ENCODE peak calls at places on chromosomes 3 and 15, in seven cellular contexts. One of them, this sample, is unnamed. For H3K4me1, the result is how much of the 10 kb centered on the place peaks cover.

GRCh38 chr3:32381922-32382321 is 9.7 kb upstream of the CMTM7 start:
- DNase-seq in left lung: no peak
- DNase-seq in kidney: no peak
- DNase-seq in pancreas: no peak
- DNase-seq in left ventricle myocardium inferior: no peak
- DNase-seq in effector memory CD4-positive, alpha-beta T cell: no peak
- DNase-seq in tibial artery: no peak
- DNase-seq in this sample: no peak

GRCh38 chr3:34178415-34178814 is 380.0 kb downstream of the PDCD6IP start:
- DNase-seq in left lung: no peak
- DNase-seq in kidney: no peak
- DNase-seq in pancreas: no peak
- DNase-seq in left ventricle myocardium inferior: no peak
- DNase-seq in effector memory CD4-positive, alpha-beta T cell: no peak
- DNase-seq in tibial artery: no peak
- DNase-seq in this sample: no peak

GRCh38 chr3:89059201-89059600 is 48.2 kb upstream of the EPHA3 start:
- DNase-seq in left lung: no peak
- DNase-seq in kidney: no peak
- DNase-seq in pancreas: no peak
- DNase-seq in left ventricle myocardium inferior: no peak
- DNase-seq in effector memory CD4-positive, alpha-beta T cell: no peak
- DNase-seq in tibial artery: peak
- DNase-seq in this sample: no peak

GRCh38 chr3:33062814-33063346 is 34.1 kb downstream of the GLB1 start:
- DNase-seq in left lung: no peak
- DNase-seq in kidney: no peak
- DNase-seq in pancreas: no peak
- DNase-seq in left ventricle myocardium inferior: no peak
- DNase-seq in effector memory CD4-positive, alpha-beta T cell: peak
- DNase-seq in tibial artery: no peak
- DNase-seq in this sample: no peak

GRCh38 chr15:94027571-94027970 is 203.8 kb upstream of the MCTP2 start:
- DNase-seq in left lung: no peak
- DNase-seq in kidney: no peak
- DNase-seq in pancreas: no peak
- DNase-seq in left ventricle myocardium inferior: no peak
- DNase-seq in effector memory CD4-positive, alpha-beta T cell: no peak
- DNase-seq in tibial artery: no peak
- DNase-seq in this sample: no peak

GRCh38 chr3:38555926-38556325 is 59.8 kb downstream of the EXOG start:
- DNase-seq in left lung: no peak
- DNase-seq in kidney: no peak
- DNase-seq in pancreas: no peak
- DNase-seq in left ventricle myocardium inferior: no peak
- DNase-seq in effector memory CD4-positive, alpha-beta T cell: no peak
- DNase-seq in tibial artery: no peak
- DNase-seq in this sample: no peak

GRCh38 chr15:48855501-48856440 is 22.2 kb upstream of the EID1 start:
- DNase-seq in left lung: no peak
- DNase-seq in kidney: no peak
- DNase-seq in pancreas: no peak
- DNase-seq in left ventricle myocardium inferior: no peak
- DNase-seq in effector memory CD4-positive, alpha-beta T cell: no peak
- DNase-seq in tibial artery: no peak
- DNase-seq in this sample: no peak

GRCh38 chr15:93241696-93242585 is 152.9 kb upstream of the RGMA start:
- DNase-seq in left lung: no peak
- DNase-seq in kidney: no peak
- DNase-seq in pancreas: no peak
- DNase-seq in left ventricle myocardium inferior: no peak
- DNase-seq in effector memory CD4-positive, alpha-beta T cell: no peak
- DNase-seq in tibial artery: no peak
- DNase-seq in this sample: no peak

GRCh38 chr3:30502742-30503073 is 103.7 kb upstream of the TGFBR2 start:
- DNase-seq in left lung: no peak
- DNase-seq in kidney: no peak
- DNase-seq in pancreas: no peak
- DNase-seq in left ventricle myocardium inferior: no peak
- DNase-seq in effector memory CD4-positive, alpha-beta T cell: no peak
- DNase-seq in tibial artery: no peak
- DNase-seq in this sample: no peak

GRCh38 chr15:72315706-72316370 is 4.1 kb downstream of the CELF6 start:
- DNase-seq in left lung: no peak
- DNase-seq in kidney: no peak
- DNase-seq in pancreas: no peak
- DNase-seq in left ventricle myocardium inferior: no peak
- DNase-seq in effector memory CD4-positive, alpha-beta T cell: no peak
- DNase-seq in tibial artery: no peak
- DNase-seq in this sample: peak

GRCh38 chr3:196135693-196136639 is 54.1 kb upstream of the TFRC start:
- DNase-seq in left lung: no peak
- DNase-seq in kidney: no peak
- DNase-seq in pancreas: no peak
- DNase-seq in left ventricle myocardium inferior: no peak
- DNase-seq in effector memory CD4-positive, alpha-beta T cell: no peak
- DNase-seq in tibial artery: no peak
- DNase-seq in this sample: peak

GRCh38 chr15:86650084-86650483 is 570.4 kb downstream of the AGBL1 start:
- DNase-seq in left lung: no peak
- DNase-seq in kidney: no peak
- DNase-seq in pancreas: no peak
- DNase-seq in left ventricle myocardium inferior: no peak
- DNase-seq in effector memory CD4-positive, alpha-beta T cell: no peak
- DNase-seq in tibial artery: no peak
- DNase-seq in this sample: no peak

GRCh38 chr3:43707998-43708397 is 17.3 kb downstream of the ABHD5 start:
- DNase-seq in left lung: no peak
- DNase-seq in kidney: no peak
- DNase-seq in pancreas: no peak
- DNase-seq in left ventricle myocardium inferior: no peak
- DNase-seq in effector memory CD4-positive, alpha-beta T cell: no peak
- DNase-seq in tibial artery: no peak
- DNase-seq in this sample: no peak

GRCh38 chr3:38137615-38138346 is 680 bp upstream of the MYD88 start:
- DNase-seq in left lung: no peak
- DNase-seq in kidney: no peak
- DNase-seq in pancreas: peak
- DNase-seq in left ventricle myocardium inferior: no peak
- DNase-seq in effector memory CD4-positive, alpha-beta T cell: no peak
- DNase-seq in tibial artery: peak
- DNase-seq in this sample: peak

GRCh38 chr15:89406218-89406716 is 71.6 kb upstream of the POLG start:
- DNase-seq in left lung: no peak
- DNase-seq in kidney: no peak
- DNase-seq in pancreas: no peak
- DNase-seq in left ventricle myocardium inferior: no peak
- DNase-seq in effector memory CD4-positive, alpha-beta T cell: no peak
- DNase-seq in tibial artery: no peak
- DNase-seq in this sample: no peak

GRCh38 chr3:126521122-126521891 is 2.6 kb upstream of the CHST13 start:
- DNase-seq in left lung: peak
- DNase-seq in kidney: peak
- DNase-seq in pancreas: peak
- DNase-seq in left ventricle myocardium inferior: no peak
- DNase-seq in effector memory CD4-positive, alpha-beta T cell: no peak
- DNase-seq in tibial artery: peak
- DNase-seq in this sample: no peak

GRCh38 chr3:105747056-105747455 is 121.8 kb downstream of the CBLB start:
- DNase-seq in left lung: no peak
- DNase-seq in kidney: no peak
- DNase-seq in pancreas: no peak
- DNase-seq in left ventricle myocardium inferior: no peak
- DNase-seq in effector memory CD4-positive, alpha-beta T cell: no peak
- DNase-seq in tibial artery: no peak
- DNase-seq in this sample: no peak
- H3K4me3 ChIP-seq in left lung: no peak
- H3K4me3 ChIP-seq in kidney: no peak
- H3K4me3 ChIP-seq in pancreas: no peak
- H3K4me3 ChIP-seq in left ventricle myocardium inferior: no peak
- H3K4me3 ChIP-seq in effector memory CD4-positive, alpha-beta T cell: no peak
- H3K4me3 ChIP-seq in tibial artery: no peak
- H3K4me3 ChIP-seq in this sample: no peak

DNA sequence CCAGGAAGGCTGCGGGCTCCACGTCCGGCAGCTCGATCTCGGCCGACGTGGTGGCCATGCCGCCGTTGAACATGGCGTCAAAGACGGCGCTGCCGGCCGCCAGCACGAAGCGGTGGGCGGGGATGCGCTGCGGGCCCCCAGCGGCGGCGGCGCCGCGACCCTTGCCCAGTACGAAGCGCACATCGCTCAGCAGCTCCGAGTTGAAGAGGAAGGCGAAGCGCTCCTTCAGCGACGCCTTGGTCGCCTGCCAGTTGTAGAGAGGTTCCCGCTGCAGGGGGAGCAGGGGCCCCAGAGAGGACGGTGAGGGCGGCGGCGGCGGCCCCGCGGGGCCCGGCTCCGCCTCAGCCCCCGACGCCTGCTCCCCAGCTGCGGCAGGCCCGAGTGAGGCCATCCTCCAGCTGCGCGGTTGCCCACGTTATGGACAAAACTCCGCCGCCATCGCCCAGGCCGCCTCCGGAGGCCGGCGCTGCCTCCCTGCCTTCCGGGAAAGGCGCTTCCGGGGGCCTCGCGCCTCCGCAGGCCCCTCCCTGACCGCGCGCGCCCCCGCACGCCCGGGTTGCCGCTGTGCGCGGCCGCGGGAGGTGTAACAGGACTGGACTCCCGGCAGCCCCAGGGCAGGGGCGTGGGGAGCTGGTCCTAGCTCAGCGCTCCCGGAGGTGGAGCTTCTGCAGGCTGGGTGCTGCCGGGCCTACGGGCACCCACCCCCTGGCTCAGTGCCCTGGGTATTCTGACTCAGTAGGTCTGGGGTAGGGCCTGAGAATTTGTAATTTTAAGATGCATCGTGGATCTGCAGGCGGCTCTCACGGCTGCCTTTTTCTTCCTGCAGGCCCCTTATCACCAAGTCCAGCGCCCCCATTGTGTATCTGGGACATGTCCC is at the start of gene BTBD1:
- DNase-seq in left lung: peak
- DNase-seq in kidney: peak
- DNase-seq in pancreas: peak
- DNase-seq in left ventricle myocardium inferior: peak
- DNase-seq in effector memory CD4-positive, alpha-beta T cell: peak
- DNase-seq in tibial artery: peak
- DNase-seq in this sample: peak
- H3K4me1 ChIP-seq in left lung: under half
- H3K4me1 ChIP-seq in kidney: under half
- H3K4me1 ChIP-seq in pancreas: under half
- H3K4me1 ChIP-seq in left ventricle myocardium inferior: half or more
- H3K4me1 ChIP-seq in effector memory CD4-positive, alpha-beta T cell: under half
- H3K4me1 ChIP-seq in tibial artery: under half
- H3K4me1 ChIP-seq in this sample: under half

GRCh38 chr15:74384566-74385441 is 17.4 kb upstream of the CYP11A1 start:
- DNase-seq in left lung: peak
- DNase-seq in kidney: no peak
- DNase-seq in pancreas: no peak
- DNase-seq in left ventricle myocardium inferior: no peak
- DNase-seq in effector memory CD4-positive, alpha-beta T cell: no peak
- DNase-seq in tibial artery: no peak
- DNase-seq in this sample: peak

GRCh38 chr15:74387141-74387541 is 19.7 kb upstream of the CYP11A1 start:
- DNase-seq in left lung: peak
- DNase-seq in kidney: peak
- DNase-seq in pancreas: no peak
- DNase-seq in left ventricle myocardium inferior: no peak
- DNase-seq in effector memory CD4-positive, alpha-beta T cell: no peak
- DNase-seq in tibial artery: no peak
- DNase-seq in this sample: no peak

GRCh38 chr15:74383695-74384565 is 16.5 kb upstream of the CYP11A1 start:
- DNase-seq in left lung: peak
- DNase-seq in kidney: peak
- DNase-seq in pancreas: no peak
- DNase-seq in left ventricle myocardium inferior: no peak
- DNase-seq in effector memory CD4-positive, alpha-beta T cell: peak
- DNase-seq in tibial artery: no peak
- DNase-seq in this sample: peak

GRCh38 chr15:74386496-74387140 is 19.2 kb upstream of the CYP11A1 start:
- DNase-seq in left lung: peak
- DNase-seq in kidney: peak
- DNase-seq in pancreas: no peak
- DNase-seq in left ventricle myocardium inferior: no peak
- DNase-seq in effector memory CD4-positive, alpha-beta T cell: no peak
- DNase-seq in tibial artery: no peak
- DNase-seq in this sample: no peak

GRCh38 chr15:74385442-74386132 is 18.1 kb upstream of the CYP11A1 start:
- DNase-seq in left lung: no peak
- DNase-seq in kidney: peak
- DNase-seq in pancreas: no peak
- DNase-seq in left ventricle myocardium inferior: no peak
- DNase-seq in effector memory CD4-positive, alpha-beta T cell: no peak
- DNase-seq in tibial artery: no peak
- DNase-seq in this sample: peak
- H3K4me3 ChIP-seq in left lung: no peak
- H3K4me3 ChIP-seq in kidney: no peak
- H3K4me3 ChIP-seq in pancreas: no peak
- H3K4me3 ChIP-seq in left ventricle myocardium inferior: peak
- H3K4me3 ChIP-seq in effector memory CD4-positive, alpha-beta T cell: no peak
- H3K4me3 ChIP-seq in tibial artery: no peak
- H3K4me3 ChIP-seq in this sample: no peak

GRCh38 chr3:16500093-16500492 is 13.4 kb downstream of the RFTN1 start:
- DNase-seq in left lung: no peak
- DNase-seq in kidney: no peak
- DNase-seq in pancreas: no peak
- DNase-seq in left ventricle myocardium inferior: no peak
- DNase-seq in effector memory CD4-positive, alpha-beta T cell: no peak
- DNase-seq in tibial artery: no peak
- DNase-seq in this sample: no peak
- H3K4me1 ChIP-seq in left lung: under half
- H3K4me1 ChIP-seq in kidney: under half
- H3K4me1 ChIP-seq in pancreas: under half
- H3K4me1 ChIP-seq in left ventricle myocardium inferior: half or more
- H3K4me1 ChIP-seq in effector memory CD4-positive, alpha-beta T cell: under half
- H3K4me1 ChIP-seq in tibial artery: under half
- H3K4me1 ChIP-seq in this sample: under half

GRCh38 chr3:182980204-182981037 is at the start of gene DCUN1D1:
- DNase-seq in left lung: peak
- DNase-seq in kidney: peak
- DNase-seq in pancreas: peak
- DNase-seq in left ventricle myocardium inferior: peak
- DNase-seq in effector memory CD4-positive, alpha-beta T cell: peak
- DNase-seq in tibial artery: peak
- DNase-seq in this sample: peak

GRCh38 chr3:182979103-182979697 is 1.1 kb downstream of the DCUN1D1 start:
- DNase-seq in left lung: no peak
- DNase-seq in kidney: no peak
- DNase-seq in pancreas: no peak
- DNase-seq in left ventricle myocardium inferior: no peak
- DNase-seq in effector memory CD4-positive, alpha-beta T cell: no peak
- DNase-seq in tibial artery: no peak
- DNase-seq in this sample: no peak

GRCh38 chr3:182981038-182981380 is 671 bp upstream of the DCUN1D1 start:
- DNase-seq in left lung: no peak
- DNase-seq in kidney: no peak
- DNase-seq in pancreas: peak
- DNase-seq in left ventricle myocardium inferior: no peak
- DNase-seq in effector memory CD4-positive, alpha-beta T cell: no peak
- DNase-seq in tibial artery: no peak
- DNase-seq in this sample: no peak

GRCh38 chr3:182979719-182980191 is 583 bp downstream of the DCUN1D1 start:
- DNase-seq in left lung: no peak
- DNase-seq in kidney: no peak
- DNase-seq in pancreas: peak
- DNase-seq in left ventricle myocardium inferior: no peak
- DNase-seq in effector memory CD4-positive, alpha-beta T cell: no peak
- DNase-seq in tibial artery: no peak
- DNase-seq in this sample: no peak

GRCh38 chr3:182978387-182978786 is 2.0 kb downstream of the DCUN1D1 start:
- DNase-seq in left lung: no peak
- DNase-seq in kidney: no peak
- DNase-seq in pancreas: no peak
- DNase-seq in left ventricle myocardium inferior: no peak
- DNase-seq in effector memory CD4-positive, alpha-beta T cell: no peak
- DNase-seq in tibial artery: no peak
- DNase-seq in this sample: no peak
- H3K4me3 ChIP-seq in left lung: peak
- H3K4me3 ChIP-seq in kidney: peak
- H3K4me3 ChIP-seq in pancreas: no peak
- H3K4me3 ChIP-seq in left ventricle myocardium inferior: peak
- H3K4me3 ChIP-seq in effector memory CD4-positive, alpha-beta T cell: peak
- H3K4me3 ChIP-seq in tibial artery: no peak
- H3K4me3 ChIP-seq in this sample: no peak

This sample was measured in RWPE2.